ENCODE peak calls at places on chromosomes 6 and 20, in six cellular contexts. P is K562, L is HCT116, F is HepG2, R is GM12878, G is H1. A is an unnamed sample.

GRCh38 chr20:45183084-45183483 is 8.4 kb downstream of the PI3 start:
- DNase-seq in G (no peak), L (no peak), F (no peak), P (no peak), R (no peak), A (no peak)

GRCh38 chr6:168877821-168878282 is 375.8 kb downstream of the THBS2 start:
- DNase-seq in L (no peak), G (no peak), F (no peak), P (no peak), R (no peak), A (no peak)

GRCh38 chr20:40467014-40467413 is 222.0 kb downstream of the MAFB start:
- DNase-seq in R (no peak), F (no peak), G (no peak), P (no peak), L (no peak), A (no peak)

GRCh38 chr20:45848421-45848820 is 8.8 kb downstream of the ACOT8 start:
- DNase-seq in R (no peak), L (no peak), F (no peak), P (no peak), G (no peak), A (no peak)

GRCh38 chr20:54231006-54231405 is 23.1 kb downstream of the PFDN4 start:
- DNase-seq in F (no peak), L (no peak), G (no peak), R (no peak), P (no peak), A (no peak)

GRCh38 chr20:5039255-5039657 is 37.9 kb upstream of the SLC23A2 start:
- DNase-seq in R (peak), F (no peak), P (no peak), G (no peak), L (no peak), A (no peak)

GRCh38 chr6:144471986-144472385 is 186.9 kb downstream of the UTRN start:
- DNase-seq in L (no peak), G (no peak), P (no peak), R (no peak), F (no peak), A (no peak)

GRCh38 chr6:44409207-44409796 is 21.8 kb downstream of the CDC5L start:
- DNase-seq in F (no peak), R (no peak), G (no peak), P (no peak), L (no peak), A (no peak)

GRCh38 chr20:8940311-8940710 is 128.6 kb upstream of the PLCB4 start:
- DNase-seq in R (no peak), G (no peak), P (no peak), L (no peak), F (no peak), A (no peak)

GRCh38 chr6:35096129-35096852 is 44.8 kb downstream of the TCP11 start:
- DNase-seq in L (peak), R (no peak), P (no peak), F (peak), G (no peak), A (no peak)

GRCh38 chr6:21846541-21847451 is 253.2 kb downstream of the SOX4 start:
- DNase-seq in R (no peak), F (peak), P (no peak), L (no peak), G (no peak), A (no peak)

GRCh38 chr6:25652007-25652515 is at the start of gene SCGN:
- DNase-seq in L (no peak), R (no peak), F (peak), P (peak), G (peak), A (peak)

GRCh38 chr6:13743736-13744127 is 32.1 kb upstream of the RANBP9 start:
- DNase-seq in G (no peak), L (no peak), P (no peak), R (no peak), F (no peak), A (no peak)

GRCh38 chr6:94245395-94245794 is 826.0 kb upstream of the EPHA7 start:
- DNase-seq in G (no peak), R (no peak), P (no peak), F (no peak), L (no peak), A (no peak)

GRCh38 chr6:36499918-36500317 is 47.4 kb downstream of the STK38 start:
- DNase-seq in L (no peak), G (no peak), F (no peak), P (no peak), R (no peak), A (no peak)

GRCh38 chr20:327041-327945 is 1.9 kb downstream of the SOX12 start:
- DNase-seq in G (peak), P (peak), R (peak), F (peak), L (peak), A (peak)

GRCh38 chr6:52394251-52394666 is 25.9 kb upstream of the EFHC1 start:
- DNase-seq in F (no peak), L (no peak), G (no peak), R (peak), P (no peak), A (no peak)

GRCh38 chr6:34947561-34947960 is 58.5 kb downstream of the ANKS1A start:
- DNase-seq in R (no peak), F (no peak), G (no peak), P (no peak), L (no peak), A (no peak)

GRCh38 chr6:34391023-34391485 is 1.4 kb downstream of the NUDT3 start:
- DNase-seq in L (no peak), F (peak), R (no peak), G (no peak), P (peak), A (no peak)

GRCh38 chr6:44388135-44388487 is 605 bp downstream of the CDC5L start:
- DNase-seq in F (no peak), P (no peak), R (peak), L (no peak), G (no peak), A (no peak)

GRCh38 chr6:15341311-15341710 is 95.4 kb downstream of the JARID2 start:
- DNase-seq in L (peak), G (no peak), F (no peak), R (no peak), P (no peak), A (no peak)

GRCh38 chr6:167221408-167222201 is 63.8 kb upstream of the GPR31 start:
- DNase-seq in R (no peak), F (no peak), G (no peak), L (no peak), P (no peak), A (no peak)

GRCh38 chr20:48142258-48142657 is 357.0 kb upstream of the SULF2 start:
- DNase-seq in F (no peak), L (no peak), R (no peak), P (no peak), G (no peak), A (no peak)

GRCh38 chr20:64100946-64101688 is 6.2 kb downstream of the NPBWR2 start:
- DNase-seq in G (no peak), P (no peak), R (no peak), L (no peak), F (no peak), A (no peak)

GRCh38 chr6:134436281-134436815 is 118.4 kb upstream of the SGK1 start:
- DNase-seq in L (peak), F (peak), R (peak), P (peak), G (no peak), A (no peak)

GRCh38 chr6:63263456-63263855 is 52.2 kb downstream of the FKBP1C start:
- DNase-seq in R (no peak), F (no peak), P (no peak), G (no peak), L (no peak), A (no peak)

GRCh38 chr6:3813150-3813780 is 35.9 kb upstream of the FAM50B start:
- DNase-seq in R (no peak), P (peak), G (no peak), F (peak), L (no peak), A (no peak)

GRCh38 chr20:5353624-5354496 is 37.1 kb upstream of the PROKR2 start:
- DNase-seq in P (no peak), R (no peak), G (no peak), L (peak), F (no peak), A (no peak)

GRCh38 chr20:41854765-41855164 is 236.6 kb upstream of the CHD6 start:
- DNase-seq in G (no peak), F (no peak), L (no peak), R (no peak), P (peak), A (no peak)

GRCh38 chr6:55734256-55734655 is 141.1 kb downstream of the BMP5 start:
- DNase-seq in P (no peak), F (no peak), L (no peak), R (no peak), G (no peak), A (no peak)

GRCh38 chr20:33654680-33655161 is 7.4 kb upstream of the C20orf144 start:
- DNase-seq in L (no peak), F (no peak), R (no peak), G (no peak), P (no peak), A (no peak)

GRCh38 chr6:97440590-97441176 is 157.7 kb upstream of the MMS22L start:
- DNase-seq in L (peak), F (peak), P (peak), G (no peak), R (no peak), A (peak)

GRCh38 chr20:63015147-63015664 is 8.4 kb upstream of the BHLHE23 start:
- DNase-seq in F (no peak), P (no peak), L (no peak), G (no peak), R (no peak), A (no peak)
- H3K4me3 ChIP-seq in F (no peak), P (no peak), L (no peak), G (no peak), R (peak), A (peak)

GRCh38 chr20:61923371-61924166 is 142.1 kb downstream of the TAF4 start:
- DNase-seq in G (peak), R (no peak), L (no peak), F (no peak), P (no peak), A (no peak)
- TF ChIP-seq YY1 in G (no peak), R (no peak), L (no peak), F (no peak), P (no peak), A (no peak)

DNA sequence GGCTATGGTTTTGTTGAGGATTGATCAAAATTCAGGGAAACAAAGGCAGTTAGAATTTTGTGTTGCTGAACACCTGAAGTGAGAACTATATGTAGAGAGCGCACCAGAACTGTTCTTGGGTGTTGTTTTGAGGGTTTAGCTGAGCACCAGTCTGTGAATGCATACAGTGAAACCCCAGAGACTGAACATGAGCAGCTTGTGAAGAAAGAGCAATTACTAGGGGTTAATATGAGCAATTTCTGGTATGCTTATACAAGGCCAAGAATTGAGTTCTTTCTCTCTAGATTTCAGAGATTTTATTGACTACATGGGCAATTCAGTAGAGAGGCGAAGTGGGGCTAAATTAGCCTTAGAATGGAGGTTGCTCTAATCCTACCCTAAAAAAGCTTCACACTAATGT is 93.9 kb downstream of the CD2AP start:
- DNase-seq in R (no peak), G (no peak), P (no peak), L (no peak), F (no peak), A (no peak)
- TF ChIP-seq ZNF274 in R (no peak), G (no peak), P (no peak), L (no peak), F (no peak), A (no peak)

GRCh38 chr20:17716331-17716730 is 16.6 kb downstream of the BANF2 start:
- DNase-seq in F (no peak), R (no peak), L (no peak), G (no peak), P (no peak), A (no peak)
- H3K4me3 ChIP-seq in F (no peak), R (no peak), L (no peak), G (no peak), P (no peak), A (no peak)

A was measured in NT2/D1.